ENCODE peak calls at places on chromosomes 11 and 22, in eight cellular contexts. T is fibroblast of villous mesenchyme; J is endodermal cell; O is brain microvascular endothelial cell; A is CD8-positive, alpha-beta T cell; F is ovary; N is A549; Z is heart left ventricle. I is an unnamed sample.
A peak's percentile ranks its signal among the peaks of the same experiment; 100 is the strongest.

GRCh38 chr22:47189056-47189916 is 426.8 kb downstream of the TBC1D22A start:
- DNase-seq in T (no peak), J (peak; percentile 29), O (no peak), A (no peak), F (peak; percentile 11), N (no peak), Z (peak; percentile 14), I (no peak)

GRCh38 chr11:11841121-11841604 is 609 bp upstream of the USP47 start:
- DNase-seq in T (no peak), J (no peak), O (no peak), A (no peak), F (no peak), N (peak; percentile 49), Z (peak; percentile 68), I (peak; percentile 63)

GRCh38 chr22:20439556-20439927 is 1.9 kb upstream of the SCARF2 start:
- DNase-seq in T (no peak), J (peak; percentile 42), O (no peak), A (no peak), F (no peak), N (no peak), Z (peak; percentile 6), I (no peak)

GRCh38 chr11:72975778-72976520 is 161.7 kb downstream of the ATG16L2 start:
- DNase-seq in T (peak; percentile 98), J (no peak), O (peak; percentile 50), A (no peak), F (no peak), N (no peak), Z (no peak), I (peak; percentile 67)

GRCh38 chr22:38879961-38880360 is 7.9 kb upstream of the CBX6 start:
- DNase-seq in T (no peak), J (no peak), O (no peak), A (no peak), F (no peak), N (no peak), Z (no peak), I (no peak)

GRCh38 chr11:65442952-65443351 is 20.4 kb downstream of the NEAT1 start:
- DNase-seq in T (peak; percentile 62), J (peak; percentile 51), O (peak; percentile 37), A (no peak), F (no peak), N (peak; percentile 37), Z (no peak), I (peak; percentile 27)

GRCh38 chr11:96055706-96056387 is 131.9 kb upstream of the MTMR2 start:
- DNase-seq in T (peak; percentile 39), J (peak; percentile 67), O (peak; percentile 44), A (peak; percentile 40), F (no peak), N (no peak), Z (no peak), I (peak; percentile 83)

GRCh38 chr22:46674367-46674781 is 54.2 kb downstream of the GRAMD4 start:
- DNase-seq in T (no peak), J (no peak), O (no peak), A (peak; percentile 87), F (no peak), N (no peak), Z (peak; percentile 84), I (peak; percentile 51)

GRCh38 chr11:61370349-61371005 is 8.3 kb downstream of the TMEM138 start:
- DNase-seq in T (peak; percentile 38), J (no peak), O (no peak), A (no peak), F (no peak), N (no peak), Z (no peak), I (no peak)

GRCh38 chr11:118607401-118608267 is at the start of gene PHLDB1:
- DNase-seq in T (peak; percentile 81), J (peak; percentile 85), O (peak; percentile 60), A (peak; percentile 57), F (peak; percentile 87), N (peak; percentile 61), Z (peak; percentile 86), I (peak; percentile 67)

GRCh38 chr22:23237201-23237798 is 57.0 kb downstream of the BCR start:
- DNase-seq in T (peak; percentile 50), J (peak; percentile 99), O (no peak), A (no peak), F (peak; percentile 67), N (no peak), Z (peak; percentile 93), I (peak; percentile 34)

GRCh38 chr11:119320593-119321524 is 3.9 kb upstream of the MCAM start:
- DNase-seq in T (peak; percentile 76), J (peak; percentile 87), O (peak; percentile 36), A (peak; percentile 55), F (peak; percentile 70), N (peak; percentile 22), Z (peak; percentile 78), I (peak; percentile 34)

GRCh38 chr11:61069427-61069826 is 32.9 kb upstream of the CD5 start:
- DNase-seq in T (no peak), J (peak; percentile 26), O (no peak), A (no peak), F (no peak), N (no peak), Z (no peak), I (no peak)

DNA sequence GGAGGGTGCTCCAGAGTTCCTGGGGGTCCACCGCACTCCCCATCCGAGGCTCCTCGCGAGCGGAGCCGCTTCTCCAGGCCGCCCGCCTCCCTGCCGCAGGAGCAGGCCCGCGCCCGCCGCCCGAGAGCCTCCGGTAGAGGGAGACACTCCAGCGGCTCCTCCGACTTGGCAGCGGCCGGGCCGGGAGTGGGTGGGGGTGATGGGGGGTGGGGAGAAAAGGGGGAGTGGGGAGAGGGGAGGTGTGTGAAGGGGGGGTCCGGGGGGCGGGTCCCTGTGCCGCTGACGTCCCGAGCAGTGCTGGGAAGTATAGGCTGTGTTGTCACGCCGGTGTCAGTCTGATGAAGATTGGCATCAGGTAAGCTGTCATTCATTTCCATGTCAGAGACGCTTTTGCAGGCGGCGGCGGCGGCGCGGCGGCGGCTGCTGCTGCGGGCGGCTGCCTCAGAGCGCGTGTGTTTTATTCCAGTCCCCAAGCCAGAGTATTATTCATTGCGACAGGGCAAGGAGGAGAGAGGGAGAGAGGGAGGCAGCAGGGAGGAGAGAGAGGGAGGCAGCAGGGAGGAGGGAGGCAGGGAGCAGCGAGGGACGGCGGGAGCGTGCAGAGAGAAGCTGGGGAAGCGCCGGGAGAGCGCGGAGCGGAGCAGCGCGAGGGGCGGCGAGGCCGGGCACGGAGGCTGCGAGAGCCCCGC is at the start of gene PKNOX2:
- DNase-seq in T (peak; percentile 63), J (peak; percentile 96), O (peak; percentile 58), A (peak; percentile 66), F (peak; percentile 92), N (peak; percentile 41), Z (peak; percentile 85), I (peak; percentile 37)
- TF ChIP-seq CTCF in T (peak; percentile 52), J (peak; percentile 78), O (peak; percentile 68), A (peak; percentile 34), F (peak; percentile 78), N (peak; percentile 43), Z (peak; percentile 62), I (peak; percentile 52)

DNA sequence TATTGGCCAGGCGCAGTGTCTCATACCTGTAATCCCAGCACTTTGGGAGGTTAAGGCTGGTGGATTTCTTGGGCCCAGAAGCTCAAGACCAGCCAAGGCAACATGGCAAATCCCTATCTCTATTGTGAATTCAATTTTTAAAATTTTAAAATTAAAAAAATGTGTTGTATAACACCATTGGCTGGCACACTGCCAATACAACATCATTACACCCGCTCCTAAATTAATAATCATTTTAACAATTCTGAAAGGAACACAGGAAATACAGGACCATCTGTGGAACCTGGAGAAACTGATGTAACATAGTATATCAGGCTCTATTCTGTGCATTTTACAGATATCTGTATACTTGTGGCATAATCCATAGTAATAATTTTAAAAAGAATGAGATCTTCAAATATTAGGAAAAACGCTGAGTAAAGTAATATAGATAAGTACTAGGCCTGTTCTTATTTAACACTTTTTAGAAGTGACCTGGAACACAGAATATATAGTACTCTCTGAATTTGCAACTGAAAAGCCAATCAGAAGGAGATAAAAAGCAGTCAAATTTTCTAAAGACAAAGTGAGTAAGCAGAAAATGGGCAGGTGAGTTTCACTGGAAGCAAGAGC is 124.3 kb downstream of the APOL5 start:
- DNase-seq in T (no peak), J (no peak), O (no peak), A (no peak), F (no peak), N (no peak), Z (no peak), I (no peak)
- H3K4me3 ChIP-seq in T (no peak overlapping the region), J (no peak overlapping the region), O (no peak overlapping the region), A (no peak overlapping the region), F (no peak overlapping the region), N (no peak overlapping the region), Z (no peak overlapping the region), I (no peak overlapping the region)

GRCh38 chr11:7578276-7578955 is 64.6 kb downstream of the PPFIBP2 start:
- DNase-seq in T (no peak), J (no peak), O (no peak), A (no peak), F (no peak), N (no peak), Z (no peak), I (no peak)

GRCh38 chr11:7576671-7577225 is 62.9 kb downstream of the PPFIBP2 start:
- DNase-seq in T (peak; percentile 60), J (no peak), O (no peak), A (no peak), F (peak; percentile 70), N (no peak), Z (peak; percentile 72), I (peak; percentile 72)

GRCh38 chr11:7579226-7579825 is 65.5 kb downstream of the PPFIBP2 start:
- DNase-seq in T (no peak), J (no peak), O (no peak), A (no peak), F (no peak), N (no peak), Z (no peak), I (no peak)

GRCh38 chr11:7577226-7577882 is 63.6 kb downstream of the PPFIBP2 start:
- DNase-seq in T (no peak), J (no peak), O (no peak), A (no peak), F (peak; percentile 60), N (no peak), Z (peak; percentile 64), I (peak; percentile 26)

DNA sequence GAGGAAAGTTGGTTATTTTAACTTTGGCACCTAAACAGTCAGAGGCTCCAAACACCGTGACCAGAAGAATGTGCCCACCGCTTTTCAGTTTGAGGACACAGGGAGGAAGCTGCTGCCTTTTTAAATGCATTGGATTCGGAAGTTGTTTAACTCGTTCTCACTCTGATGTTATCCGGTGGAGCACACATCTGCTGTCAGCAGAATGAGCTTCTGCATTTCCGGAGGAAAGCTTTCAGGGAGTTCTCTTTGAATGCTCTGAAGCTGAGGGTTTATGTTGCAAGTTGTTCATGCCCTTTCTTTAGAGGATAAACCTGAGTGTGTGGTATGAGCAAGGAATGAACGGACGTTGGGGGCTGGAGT is 64.1 kb downstream of the PPFIBP2 start:
- DNase-seq in T (no peak), J (no peak), O (peak; percentile 15), A (no peak), F (no peak), N (no peak), Z (no peak), I (peak; percentile 70)
- TF ChIP-seq CTCF in T (no peak), J (no peak), O (no peak), A (no peak), F (no peak), N (no peak), Z (no peak), I (no peak)

GRCh38 chr11:67265633-67266423 is 445 bp upstream of the GRK2 start:
- DNase-seq in T (peak; percentile 53), J (peak; percentile 93), O (no peak), A (peak; percentile 81), F (peak; percentile 88), N (peak; percentile 55), Z (peak; percentile 82), I (peak; percentile 85)
- H3K4me3 ChIP-seq in T (peak overlapping the region; percentile 14), J (no peak overlapping the region), O (peak overlapping the region; percentile 45), A (no peak overlapping the region), F (peak overlapping the region; percentile 16), N (peak overlapping the region; percentile 89), Z (no peak overlapping the region), I (peak overlapping the region; percentile 39)

I was measured in foreskin fibroblast.